ENCODE peak calls at places on chromosome 15, in seven cellular contexts. D, X, W, Q, J, E and H are unnamed samples.
A peak's percentile ranks its signal among the peaks of the same experiment; 100 is the strongest.

GRCh38 chr15:53520867-53521525 is 238.5 kb downstream of the WDR72 start:
- DNase-seq in D (no peak), X (no peak), W (no peak), Q (no peak), J (no peak), E (peak; percentile 5), H (no peak)

GRCh38 chr15:62897634-62898033 is 144.9 kb upstream of the TPM1 start:
- DNase-seq in D (no peak), X (no peak), W (no peak), Q (no peak), J (no peak), E (no peak), H (no peak)

GRCh38 chr15:91456251-91456718 is 356.2 kb downstream of the SV2B start:
- DNase-seq in D (no peak), X (no peak), W (peak; percentile 22), Q (no peak), J (no peak), E (peak; percentile 3), H (peak; percentile 31)

GRCh38 chr15:101446527-101447167 is 42.9 kb downstream of the PCSK6 start:
- DNase-seq in D (no peak), X (no peak), W (no peak), Q (no peak), J (no peak), E (no peak), H (no peak)

GRCh38 chr15:88610756-88611231 is 10.3 kb upstream of the AEN start:
- DNase-seq in D (no peak), X (peak; percentile 18), W (peak; percentile 39), Q (no peak), J (no peak), E (no peak), H (peak; percentile 22)

GRCh38 chr15:70451861-70452653 is 311.3 kb downstream of the UACA start:
- DNase-seq in D (no peak), X (no peak), W (peak; percentile 70), Q (no peak), J (no peak), E (no peak), H (no peak)

GRCh38 chr15:80669599-80670273 is 25.4 kb upstream of the ABHD17C start:
- DNase-seq in D (no peak), X (peak; percentile 33), W (no peak), Q (no peak), J (no peak), E (no peak), H (peak; percentile 45)

GRCh38 chr15:33292718-33293307 is 18.0 kb upstream of the RYR3 start:
- DNase-seq in D (no peak), X (peak; percentile 52), W (peak; percentile 19), Q (no peak), J (peak; percentile 24), E (no peak), H (peak; percentile 50)

GRCh38 chr15:39539466-39539865 is 41.4 kb upstream of the THBS1 start:
- DNase-seq in D (no peak), X (no peak), W (no peak), Q (no peak), J (no peak), E (no peak), H (peak; percentile 22)

GRCh38 chr15:39896837-39897236 is 23.2 kb downstream of the GPR176 start:
- DNase-seq in D (no peak), X (peak; percentile 19), W (no peak), Q (no peak), J (no peak), E (no peak), H (peak; percentile 82)

GRCh38 chr15:42401544-42402478 is 42.5 kb downstream of the CAPN3 start:
- DNase-seq in D (no peak), X (peak; percentile 4), W (no peak), Q (no peak), J (no peak), E (no peak), H (no peak)

GRCh38 chr15:40249477-40250303 is 10.8 kb downstream of the PAK6 start:
- DNase-seq in D (no peak), X (no peak), W (no peak), Q (no peak), J (no peak), E (no peak), H (peak; percentile 41)